ENCODE peak calls at places on chromosomes 2 and 18, in four cellular contexts. B is K562, X is GM12878, P is SK-N-SH. M is an unnamed sample.

GRCh38 chr2:232873292-232873908 is 3.3 kb downstream of the SNORC start:
- DNase-seq in P (peak; percentile 30), B (no peak), X (no peak), M (no peak)

GRCh38 chr2:35820404-35820803 is 535.2 kb upstream of the CRIM1 start:
- DNase-seq in P (no peak), X (no peak), B (no peak), M (no peak)

GRCh38 chr2:127293386-127293757 is 572 bp downstream of the ERCC3 start:
- DNase-seq in P (peak; percentile 32), B (peak; percentile 18), X (no peak), M (no peak)

GRCh38 chr2:133026536-133027177 is 356.7 kb upstream of the LYPD1 start:
- DNase-seq in P (no peak), B (no peak), X (no peak), M (peak; percentile 46)

GRCh38 chr18:58009166-58009565 is 34.9 kb upstream of the NEDD4L start:
- DNase-seq in X (no peak), B (no peak), P (no peak), M (no peak)

GRCh38 chr2:73836141-73836943 is 7.6 kb downstream of the STAMBP start:
- DNase-seq in X (no peak), B (no peak), P (no peak), M (no peak)

GRCh38 chr2:71510196-71510807 is 56.9 kb downstream of the DYSF start:
- DNase-seq in P (peak; percentile 87), X (no peak), B (peak; percentile 80), M (peak; percentile 89)

GRCh38 chr2:54106631-54107454 is 8.6 kb upstream of the ACYP2 start:
- DNase-seq in P (peak; percentile 59), X (no peak), B (peak; percentile 50), M (no peak)

GRCh38 chr2:67854798-67855197 is 208.0 kb downstream of the C1D start:
- DNase-seq in P (no peak), B (peak; percentile 14), X (no peak), M (peak; percentile 47)

GRCh38 chr2:135819211-135819610 is 17.8 kb downstream of the LCT start:
- DNase-seq in X (no peak), P (no peak), B (peak; percentile 41), M (peak; percentile 47)

GRCh38 chr2:191610749-191611148 is 67.2 kb upstream of the NABP1 start:
- DNase-seq in X (no peak), P (no peak), B (no peak), M (no peak)

GRCh38 chr2:23592061-23592685 is 207.2 kb downstream of the KLHL29 start:
- DNase-seq in B (no peak), P (no peak), X (no peak), M (no peak)

GRCh38 chr2:37877457-37878315 is 47.4 kb upstream of the RMDN2 start:
- DNase-seq in B (peak; percentile 59), X (no peak), P (peak; percentile 75), M (no peak)

GRCh38 chr18:23237524-23238151 is 102.4 kb downstream of the CABLES1 start:
- DNase-seq in X (peak; percentile 81), B (peak; percentile 33), P (no peak), M (peak; percentile 57)
- TF ChIP-seq USF1 in X (no peak), B (no peak), P (no peak), M (no peak)

GRCh38 chr2:109594246-109594900 is 19.4 kb downstream of the SEPTIN10 start:
- DNase-seq in P (no peak), X (no peak), B (no peak), M (no peak)
- TF ChIP-seq USF1 in P (no peak), X (no peak), B (no peak), M (no peak)

DNA sequence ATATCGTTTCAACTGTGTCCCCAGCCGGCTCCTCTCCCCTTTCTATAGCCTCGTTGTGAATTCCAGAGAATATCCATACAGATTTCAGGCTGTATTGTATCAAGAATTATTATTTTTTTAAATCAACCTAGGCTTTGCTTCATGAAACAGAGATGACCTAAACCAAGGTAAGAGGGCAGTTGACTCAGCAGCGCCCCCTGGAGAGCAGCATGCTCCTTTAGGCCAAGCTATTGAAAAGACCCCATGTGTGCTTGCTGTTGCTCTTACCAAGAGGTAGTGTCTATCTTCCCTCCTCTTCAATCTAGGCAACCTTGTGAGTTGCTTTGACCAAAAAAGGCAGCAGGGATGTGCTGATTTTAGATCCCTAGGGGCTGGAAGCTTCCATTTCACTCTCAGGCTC is 426.7 kb upstream of the SMIM21 start:
- DNase-seq in P (no peak), X (no peak), B (peak; percentile 17), M (peak; percentile 74)
- TF ChIP-seq USF1 in P (no peak), X (no peak), B (no peak), M (no peak)

GRCh38 chr18:59270689-59271257 is 2.5 kb downstream of the RAX start:
- DNase-seq in B (no peak), P (peak; percentile 58), X (no peak), M (no peak)
- TF ChIP-seq USF1 in B (no peak), P (no peak), X (no peak), M (no peak)

DNA sequence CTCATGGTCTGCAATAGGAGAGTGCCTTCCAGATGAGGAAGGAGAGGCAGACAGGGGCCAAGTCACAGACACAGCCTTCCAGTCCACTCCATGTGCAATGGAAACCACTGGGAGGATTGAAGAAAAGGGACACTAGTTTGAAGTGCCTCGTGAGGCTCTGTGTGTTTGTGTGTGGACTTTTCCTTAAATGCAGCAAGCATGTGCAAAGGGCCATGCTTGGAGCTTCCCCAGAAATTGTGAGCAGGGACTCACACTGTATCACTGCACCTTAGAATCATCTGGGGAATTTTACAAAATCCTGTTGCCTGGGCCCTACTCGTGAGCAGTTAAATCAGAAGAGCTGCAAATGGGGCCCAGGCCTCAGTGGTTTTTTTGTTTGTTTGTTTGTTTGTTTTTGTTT is 137.8 kb downstream of the TRIM43 start:
- DNase-seq in B (no peak), P (no peak), X (no peak), M (no peak)
- TF ChIP-seq USF1 in B (no peak), P (no peak), X (no peak), M (no peak)

GRCh38 chr2:33220533-33220932 is 255.9 kb upstream of the RASGRP3 start:
- DNase-seq in X (no peak), B (no peak), P (no peak), M (no peak)
- TF ChIP-seq USF1 in X (no peak), B (no peak), P (no peak), M (no peak)

DNA sequence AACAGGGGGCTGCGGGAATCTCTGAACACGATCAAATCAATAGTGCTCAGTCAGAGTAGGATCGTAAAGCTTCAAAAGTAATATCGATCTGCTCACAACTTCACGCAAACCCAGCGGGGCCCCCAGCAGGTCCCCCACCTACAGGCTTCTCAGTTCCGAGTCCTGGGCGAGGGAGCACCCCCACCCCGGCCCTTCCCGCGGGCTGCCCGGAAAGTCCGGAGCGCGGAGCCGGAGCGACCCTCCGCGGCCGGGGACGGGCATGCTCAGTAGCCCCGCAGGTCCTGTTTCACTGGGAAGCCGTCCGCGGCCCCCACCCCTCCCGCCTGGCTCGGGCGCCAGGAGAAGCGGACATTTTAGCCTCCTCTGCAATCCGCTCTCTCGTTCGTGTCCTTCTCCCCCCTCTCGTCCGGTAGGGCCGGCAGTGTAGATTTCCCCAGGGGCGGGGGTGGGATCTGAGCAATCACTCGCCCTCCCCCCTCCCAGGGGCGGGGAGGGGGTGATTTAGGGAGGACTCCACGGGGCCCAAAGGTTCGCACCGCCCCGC is 3.3 kb upstream of the SPRED2 start:
- DNase-seq in P (peak; percentile 97), X (no peak), B (peak; percentile 94), M (peak; percentile 86)
- TF ChIP-seq USF1 in P (no peak), X (no peak), B (no peak), M (peak; percentile 16)

DNA sequence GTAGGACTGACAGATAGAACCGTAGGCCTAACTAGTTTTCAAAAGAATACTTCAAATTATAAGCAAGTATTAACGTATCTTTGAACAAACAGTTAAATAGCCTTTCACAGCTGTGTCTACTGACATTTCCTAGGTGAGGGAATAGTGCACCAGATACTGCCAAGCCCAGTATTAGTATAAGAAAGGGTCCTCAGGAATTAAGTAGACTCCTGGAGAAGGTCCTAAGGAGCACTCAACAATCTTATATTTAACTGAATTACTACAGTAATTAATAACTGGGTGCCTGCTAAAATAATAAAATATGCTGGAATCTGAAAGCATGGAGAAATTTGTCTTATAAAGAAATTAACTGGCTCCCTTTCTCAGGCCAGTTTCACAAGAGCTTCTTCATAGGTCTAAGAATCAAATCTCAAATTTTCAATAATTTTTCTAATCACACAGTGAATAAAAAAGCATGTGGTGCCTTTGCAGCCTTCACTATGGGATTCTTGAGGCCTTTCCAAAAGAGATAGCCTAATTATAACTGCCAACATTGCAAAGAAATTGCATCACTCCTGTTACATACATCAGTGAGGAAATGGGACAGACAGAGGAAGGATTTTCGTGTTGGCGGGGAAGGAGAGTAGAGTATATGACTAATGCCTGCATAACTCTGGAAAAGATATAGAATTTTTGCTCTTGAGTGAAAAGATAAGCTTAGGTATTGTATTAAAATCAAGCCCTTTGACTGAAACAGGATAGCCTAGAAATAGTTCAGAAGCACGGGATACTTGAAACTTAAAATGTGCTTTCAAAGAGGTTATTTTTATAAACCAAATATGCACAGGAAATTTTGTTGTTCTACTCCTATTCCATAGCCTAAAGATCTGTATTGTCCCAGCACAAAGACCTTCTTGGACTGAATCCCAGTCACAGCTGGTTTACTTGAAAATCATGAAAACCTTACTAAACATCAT is 228.6 kb upstream of the STK17B start:
- DNase-seq in P (no peak), X (no peak), B (peak; percentile 30), M (no peak)
- TF ChIP-seq USF1 in P (no peak), X (no peak), B (no peak), M (no peak)

DNA sequence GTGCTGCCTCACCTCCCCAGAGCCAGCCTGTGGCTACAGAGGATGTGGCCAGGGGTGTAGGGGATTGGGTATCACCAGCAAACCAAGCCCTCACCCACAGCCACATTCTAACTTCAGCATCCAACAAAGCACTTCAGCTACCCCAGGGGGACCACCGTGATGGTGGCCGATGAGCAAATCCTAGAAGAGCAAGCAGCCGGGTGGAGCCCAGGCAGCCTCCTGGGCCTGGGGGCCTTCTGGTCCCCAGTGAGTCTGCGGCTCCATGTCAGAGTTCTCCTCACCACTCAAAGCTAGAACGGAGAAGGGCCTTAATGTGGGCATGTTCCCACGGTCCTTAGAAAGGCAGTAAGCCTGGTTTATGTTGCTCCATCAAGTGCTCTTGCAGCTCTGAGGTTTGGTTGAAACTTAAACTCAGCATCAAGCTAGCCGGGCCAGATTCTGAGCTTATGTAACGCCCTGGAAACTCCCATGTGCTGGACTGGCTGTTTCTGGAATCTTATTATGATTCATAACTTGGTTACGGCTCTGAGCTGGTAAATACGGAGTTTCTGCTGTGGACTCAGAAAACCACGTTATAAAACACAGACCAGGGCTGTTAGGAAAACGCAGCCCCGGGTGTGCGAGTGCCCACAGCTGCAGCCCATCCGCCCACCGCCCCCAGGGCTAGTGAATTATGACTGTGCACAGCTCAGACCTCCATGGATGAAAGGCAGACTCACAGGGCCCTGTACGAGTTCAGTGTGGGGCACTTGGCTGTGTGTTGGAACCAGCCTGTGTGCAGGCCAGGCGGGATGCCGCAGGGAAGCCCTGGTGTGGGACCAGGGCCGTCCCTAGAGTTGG is 99.8 kb downstream of the SEPTIN10 start:
- DNase-seq in P (peak; percentile 62), X (peak; percentile 95), B (no peak), M (no peak)
- TF ChIP-seq USF1 in P (no peak), X (no peak), B (no peak), M (no peak)

DNA sequence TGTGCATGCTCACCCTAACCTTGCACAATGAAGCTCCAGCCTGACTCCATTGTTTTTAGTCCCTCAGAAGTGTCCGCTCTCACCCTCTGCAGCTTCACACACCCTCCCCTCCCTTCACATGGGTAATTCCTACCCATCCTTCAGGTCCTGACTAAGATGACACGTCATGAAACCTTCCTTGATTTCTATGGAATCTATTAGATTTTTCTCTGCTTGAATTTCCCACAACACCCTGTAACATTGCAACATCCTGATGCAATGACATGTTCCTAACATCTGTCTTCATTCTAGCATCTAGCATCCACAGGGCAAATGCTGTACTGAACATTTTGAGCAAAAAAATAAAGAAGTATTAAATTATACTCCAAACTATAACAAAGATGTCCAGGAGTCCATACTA is 77.0 kb upstream of the PID1 start:
- DNase-seq in B (no peak), X (no peak), P (no peak), M (no peak)
- TF ChIP-seq USF1 in B (no peak), X (no peak), P (no peak), M (no peak)

M was measured in WTC11.